ENCODE peak calls at places on chromosomes 16 and 17, in nine cellular contexts. One of them, this sample, is unnamed.

GRCh38 chr16:3295209-3295608 is 10.0 kb downstream of the TIGD7 start:
- DNase-seq in esophagus muscularis mucosa: no peak
- DNase-seq in stomach: no peak
- DNase-seq in heart left ventricle: no peak
- DNase-seq in A549: no peak
- DNase-seq in GM12891: no peak
- DNase-seq in endothelial cell of umbilical vein: no peak
- DNase-seq in NB4: no peak
- DNase-seq in HCT116: no peak
- DNase-seq in this sample: no peak

GRCh38 chr17:51373489-51374194 is 113.3 kb downstream of the UTP18 start:
- DNase-seq in heart left ventricle: no peak
- DNase-seq in A549: no peak
- DNase-seq in stomach: no peak
- DNase-seq in HCT116: no peak
- DNase-seq in GM12891: no peak
- DNase-seq in NB4: no peak
- DNase-seq in endothelial cell of umbilical vein: no peak
- DNase-seq in esophagus muscularis mucosa: no peak
- DNase-seq in this sample: no peak

GRCh38 chr17:794876-795275 is 12.7 kb downstream of the MRM3 start:
- DNase-seq in HCT116: peak
- DNase-seq in GM12891: peak
- DNase-seq in esophagus muscularis mucosa: peak
- DNase-seq in heart left ventricle: peak
- DNase-seq in A549: peak
- DNase-seq in stomach: peak
- DNase-seq in endothelial cell of umbilical vein: peak
- DNase-seq in NB4: no peak
- DNase-seq in this sample: no peak

GRCh38 chr17:2064511-2064910 is 9.6 kb downstream of the HIC1 start:
- DNase-seq in esophagus muscularis mucosa: peak
- DNase-seq in NB4: peak
- DNase-seq in GM12891: no peak
- DNase-seq in endothelial cell of umbilical vein: no peak
- DNase-seq in A549: no peak
- DNase-seq in heart left ventricle: no peak
- DNase-seq in stomach: no peak
- DNase-seq in HCT116: no peak
- DNase-seq in this sample: no peak

GRCh38 chr17:80422981-80423380 is 8.0 kb downstream of the ENDOV start:
- DNase-seq in HCT116: no peak
- DNase-seq in A549: no peak
- DNase-seq in NB4: no peak
- DNase-seq in esophagus muscularis mucosa: no peak
- DNase-seq in stomach: peak
- DNase-seq in endothelial cell of umbilical vein: no peak
- DNase-seq in GM12891: peak
- DNase-seq in heart left ventricle: no peak
- DNase-seq in this sample: no peak

GRCh38 chr17:79707931-79708891 is 22.5 kb upstream of the ENPP7 start:
- DNase-seq in stomach: peak
- DNase-seq in esophagus muscularis mucosa: no peak
- DNase-seq in NB4: peak
- DNase-seq in A549: peak
- DNase-seq in endothelial cell of umbilical vein: peak
- DNase-seq in HCT116: peak
- DNase-seq in heart left ventricle: peak
- DNase-seq in GM12891: peak
- DNase-seq in this sample: no peak

GRCh38 chr17:75404739-75405364 is 626 bp downstream of the GRB2 start:
- DNase-seq in A549: peak
- DNase-seq in GM12891: no peak
- DNase-seq in endothelial cell of umbilical vein: peak
- DNase-seq in esophagus muscularis mucosa: peak
- DNase-seq in stomach: peak
- DNase-seq in NB4: peak
- DNase-seq in HCT116: no peak
- DNase-seq in heart left ventricle: peak
- DNase-seq in this sample: peak

GRCh38 chr17:21007646-21008045 is 35.2 kb downstream of the USP22 start:
- DNase-seq in A549: no peak
- DNase-seq in esophagus muscularis mucosa: no peak
- DNase-seq in heart left ventricle: no peak
- DNase-seq in stomach: no peak
- DNase-seq in endothelial cell of umbilical vein: no peak
- DNase-seq in GM12891: no peak
- DNase-seq in HCT116: no peak
- DNase-seq in NB4: no peak
- DNase-seq in this sample: no peak

GRCh38 chr17:81477173-81477572 is 35.4 kb downstream of the ACTG1 start:
- DNase-seq in heart left ventricle: no peak
- DNase-seq in endothelial cell of umbilical vein: no peak
- DNase-seq in GM12891: no peak
- DNase-seq in NB4: no peak
- DNase-seq in A549: no peak
- DNase-seq in stomach: no peak
- DNase-seq in HCT116: no peak
- DNase-seq in esophagus muscularis mucosa: no peak
- DNase-seq in this sample: no peak

GRCh38 chr16:56559109-56559508 is 5.8 kb upstream of the MT4 start:
- DNase-seq in NB4: no peak
- DNase-seq in HCT116: no peak
- DNase-seq in GM12891: no peak
- DNase-seq in stomach: no peak
- DNase-seq in esophagus muscularis mucosa: no peak
- DNase-seq in A549: no peak
- DNase-seq in heart left ventricle: no peak
- DNase-seq in endothelial cell of umbilical vein: no peak
- DNase-seq in this sample: no peak

GRCh38 chr16:75282811-75283281 is 31.4 kb upstream of the BCAR1 start:
- DNase-seq in endothelial cell of umbilical vein: no peak
- DNase-seq in A549: no peak
- DNase-seq in stomach: no peak
- DNase-seq in GM12891: no peak
- DNase-seq in esophagus muscularis mucosa: no peak
- DNase-seq in heart left ventricle: no peak
- DNase-seq in HCT116: no peak
- DNase-seq in NB4: no peak
- DNase-seq in this sample: no peak
- TF ChIP-seq POLR2A in endothelial cell of umbilical vein: no peak
- TF ChIP-seq POLR2A in A549: no peak
- TF ChIP-seq POLR2A in stomach: no peak
- TF ChIP-seq POLR2A in GM12891: no peak
- TF ChIP-seq POLR2A in esophagus muscularis mucosa: no peak
- TF ChIP-seq POLR2A in heart left ventricle: no peak
- TF ChIP-seq POLR2A in HCT116: no peak
- TF ChIP-seq POLR2A in NB4: no peak
- TF ChIP-seq POLR2A in this sample: no peak

DNA sequence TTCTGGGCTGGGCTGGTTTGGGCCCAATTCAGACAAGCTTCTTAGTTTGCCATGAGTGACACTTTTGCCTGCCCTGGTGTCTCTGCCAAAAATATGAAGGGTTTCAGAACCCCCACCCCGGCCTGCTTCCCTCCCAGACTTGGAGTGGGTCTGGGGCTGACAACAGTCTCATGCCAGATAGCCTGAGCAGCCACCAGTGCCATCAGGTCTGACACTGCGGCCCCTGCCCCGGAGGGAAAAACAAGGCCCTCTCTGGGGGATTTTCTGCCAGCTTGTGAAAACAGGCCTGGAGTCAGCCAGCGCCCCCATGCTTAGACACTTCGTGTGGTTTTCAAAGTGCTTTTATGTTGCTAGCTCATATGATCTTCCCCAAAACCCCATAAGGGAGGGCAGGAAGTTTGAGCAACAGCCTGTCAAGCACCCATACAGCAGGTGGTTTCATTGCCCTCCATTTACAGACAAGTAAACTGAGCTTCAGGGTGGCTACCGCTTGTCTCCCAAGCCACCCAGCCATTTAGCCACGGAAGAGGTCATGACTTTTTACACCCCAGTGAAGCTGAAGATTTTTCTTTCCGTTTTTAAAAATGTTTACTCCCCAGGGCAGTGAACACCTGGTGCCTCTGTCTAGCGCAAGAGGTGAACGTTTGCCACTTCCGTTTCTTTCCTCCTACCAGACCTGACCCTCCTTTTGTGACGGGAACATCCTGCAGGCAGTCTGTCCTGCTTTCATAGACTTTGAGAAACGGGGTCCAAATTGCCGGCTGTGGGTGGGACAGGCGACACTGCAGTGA is 300.6 kb downstream of the SEC14L1 start:
- DNase-seq in endothelial cell of umbilical vein: no peak
- DNase-seq in heart left ventricle: no peak
- DNase-seq in stomach: no peak
- DNase-seq in GM12891: no peak
- DNase-seq in NB4: peak
- DNase-seq in A549: no peak
- DNase-seq in HCT116: no peak
- DNase-seq in esophagus muscularis mucosa: no peak
- DNase-seq in this sample: no peak
- TF ChIP-seq POLR2A in endothelial cell of umbilical vein: no peak
- TF ChIP-seq POLR2A in heart left ventricle: no peak
- TF ChIP-seq POLR2A in stomach: no peak
- TF ChIP-seq POLR2A in GM12891: peak
- TF ChIP-seq POLR2A in NB4: no peak
- TF ChIP-seq POLR2A in A549: no peak
- TF ChIP-seq POLR2A in HCT116: no peak
- TF ChIP-seq POLR2A in esophagus muscularis mucosa: no peak
- TF ChIP-seq POLR2A in this sample: no peak

GRCh38 chr17:44071772-44072171 is 1.2 kb downstream of the G6PC3 start:
- DNase-seq in NB4: no peak
- DNase-seq in HCT116: no peak
- DNase-seq in esophagus muscularis mucosa: no peak
- DNase-seq in stomach: no peak
- DNase-seq in heart left ventricle: no peak
- DNase-seq in A549: no peak
- DNase-seq in endothelial cell of umbilical vein: peak
- DNase-seq in GM12891: no peak
- DNase-seq in this sample: no peak

GRCh38 chr17:44069974-44070454 is 521 bp upstream of the G6PC3 start:
- DNase-seq in esophagus muscularis mucosa: no peak
- DNase-seq in endothelial cell of umbilical vein: no peak
- DNase-seq in stomach: no peak
- DNase-seq in GM12891: no peak
- DNase-seq in heart left ventricle: no peak
- DNase-seq in NB4: peak
- DNase-seq in A549: peak
- DNase-seq in HCT116: peak
- DNase-seq in this sample: no peak

GRCh38 chr17:44067547-44067945 is 1.1 kb upstream of the LSM12 start:
- DNase-seq in A549: no peak
- DNase-seq in NB4: no peak
- DNase-seq in endothelial cell of umbilical vein: no peak
- DNase-seq in esophagus muscularis mucosa: no peak
- DNase-seq in stomach: no peak
- DNase-seq in HCT116: no peak
- DNase-seq in GM12891: no peak
- DNase-seq in heart left ventricle: no peak
- DNase-seq in this sample: no peak

GRCh38 chr17:44071198-44071520 is 624 bp downstream of the G6PC3 start:
- DNase-seq in endothelial cell of umbilical vein: no peak
- DNase-seq in heart left ventricle: no peak
- DNase-seq in esophagus muscularis mucosa: peak
- DNase-seq in NB4: no peak
- DNase-seq in GM12891: no peak
- DNase-seq in A549: no peak
- DNase-seq in HCT116: no peak
- DNase-seq in stomach: no peak
- DNase-seq in this sample: no peak

DNA sequence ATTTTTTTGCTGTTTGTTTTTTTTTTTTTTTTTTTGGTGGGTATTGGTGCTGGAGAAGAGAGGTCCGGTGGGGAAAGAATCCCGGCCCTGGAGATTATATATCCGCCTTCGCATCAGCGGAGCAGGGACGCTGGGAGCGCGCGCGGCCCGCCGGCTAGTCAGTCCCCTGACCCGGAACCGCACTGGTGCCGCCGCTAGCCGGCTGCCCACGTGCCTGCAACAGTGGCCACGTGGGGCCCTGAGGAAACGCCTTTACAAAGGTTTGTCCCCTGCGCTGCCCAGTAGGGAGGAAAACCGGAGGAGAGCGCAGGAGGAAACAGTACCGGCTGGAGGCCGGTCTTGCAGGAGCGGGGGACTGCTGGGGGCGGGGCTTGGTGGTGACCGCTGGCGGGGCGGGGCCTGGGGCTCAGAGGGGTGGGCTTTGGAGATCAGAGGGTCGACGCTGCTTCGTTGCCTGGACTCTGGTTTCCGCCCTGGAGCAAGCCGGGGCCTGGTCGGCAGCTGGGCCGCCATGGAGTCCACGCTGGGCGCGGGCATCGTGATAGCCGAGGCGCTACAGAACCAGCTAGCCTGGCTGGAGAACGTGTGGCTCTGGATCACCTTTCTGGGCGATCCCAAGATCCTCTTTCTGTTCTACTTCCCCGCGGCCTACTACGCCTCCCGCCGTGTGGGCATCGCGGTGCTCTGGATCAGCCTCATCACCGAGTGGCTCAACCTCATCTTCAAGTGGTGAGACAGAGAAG is at the start of gene G6PC3:
- DNase-seq in stomach: peak
- DNase-seq in A549: peak
- DNase-seq in NB4: peak
- DNase-seq in GM12891: peak
- DNase-seq in HCT116: peak
- DNase-seq in esophagus muscularis mucosa: peak
- DNase-seq in endothelial cell of umbilical vein: peak
- DNase-seq in heart left ventricle: peak
- DNase-seq in this sample: peak
- TF ChIP-seq POLR2A in stomach: no peak
- TF ChIP-seq POLR2A in A549: peak
- TF ChIP-seq POLR2A in NB4: peak
- TF ChIP-seq POLR2A in GM12891: peak
- TF ChIP-seq POLR2A in HCT116: no peak
- TF ChIP-seq POLR2A in esophagus muscularis mucosa: peak
- TF ChIP-seq POLR2A in endothelial cell of umbilical vein: peak
- TF ChIP-seq POLR2A in heart left ventricle: peak
- TF ChIP-seq POLR2A in this sample: peak

DNA sequence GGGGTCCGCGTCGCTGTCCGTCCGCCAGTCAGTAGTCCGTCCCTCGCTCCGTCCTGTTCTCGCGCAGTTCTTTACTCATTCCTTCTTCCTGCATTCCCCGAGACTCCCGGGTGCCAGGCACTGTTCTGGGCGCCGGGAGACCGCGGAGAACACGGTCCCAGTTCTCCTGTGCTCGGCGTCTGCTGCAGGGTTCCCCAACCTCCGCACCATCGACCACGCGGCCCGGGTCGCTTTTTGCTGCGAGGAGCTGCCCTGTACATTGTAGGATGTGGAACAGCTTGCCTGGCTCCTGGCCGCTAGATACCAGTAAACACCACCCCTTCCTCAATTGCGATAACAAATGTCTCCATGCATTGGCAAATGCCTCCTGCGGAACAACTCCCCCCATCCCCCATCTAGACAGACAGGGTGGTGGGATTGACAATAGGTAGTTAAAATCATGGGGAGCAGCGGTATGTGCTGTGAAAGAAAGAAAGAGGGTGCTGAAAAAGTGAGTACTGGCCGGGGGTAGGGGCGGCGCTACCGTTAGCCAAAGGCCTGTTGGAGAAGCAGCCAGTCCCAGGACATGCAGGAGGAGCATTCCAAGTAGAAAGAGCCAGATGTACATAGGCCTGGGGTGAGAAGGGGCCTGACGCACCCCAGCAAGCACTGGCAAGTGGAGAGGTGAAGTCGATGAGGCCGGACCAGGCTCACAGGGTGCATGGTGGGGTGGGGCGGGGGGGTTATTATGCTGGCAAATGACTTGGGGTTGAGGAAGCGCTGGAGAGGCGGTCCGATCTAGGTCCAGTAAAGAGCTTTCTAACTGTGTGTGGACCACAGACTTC is 655 bp downstream of the TRAF7 start:
- DNase-seq in endothelial cell of umbilical vein: peak
- DNase-seq in GM12891: no peak
- DNase-seq in HCT116: no peak
- DNase-seq in stomach: no peak
- DNase-seq in NB4: peak
- DNase-seq in esophagus muscularis mucosa: no peak
- DNase-seq in A549: no peak
- DNase-seq in heart left ventricle: no peak
- DNase-seq in this sample: peak
- TF ChIP-seq POLR2A in endothelial cell of umbilical vein: no peak
- TF ChIP-seq POLR2A in GM12891: no peak
- TF ChIP-seq POLR2A in HCT116: no peak
- TF ChIP-seq POLR2A in stomach: no peak
- TF ChIP-seq POLR2A in NB4: no peak
- TF ChIP-seq POLR2A in esophagus muscularis mucosa: no peak
- TF ChIP-seq POLR2A in A549: no peak
- TF ChIP-seq POLR2A in heart left ventricle: no peak
- TF ChIP-seq POLR2A in this sample: no peak

This sample was measured in H54.